ENCODE peak calls at places on chromosomes 7 and 10, in five cellular contexts. A is MM.1S, W is IMR-90, J is Calu3, S is osteocyte. O is an unnamed sample.

GRCh38 chr10:112811741-112812551 is 138.1 kb upstream of the TCF7L2 start:
- DNase-seq in J (peak), W (peak), S (no peak), A (no peak), O (peak)

GRCh38 chr10:113021268-113022028 is 71.4 kb downstream of the TCF7L2 start:
- DNase-seq in A (no peak), S (no peak), W (no peak), J (no peak), O (no peak)

GRCh38 chr7:21106296-21106732 is 319.6 kb upstream of the SP8 start:
- DNase-seq in W (no peak), S (no peak), A (no peak), J (no peak), O (no peak)

GRCh38 chr7:97203957-97204356 is 86.5 kb downstream of the SDHAF3 start:
- DNase-seq in W (no peak), A (no peak), J (no peak), S (no peak), O (no peak)

GRCh38 chr10:70909326-70909935 is 21.1 kb upstream of the PCBD1 start:
- DNase-seq in A (no peak), J (no peak), W (no peak), S (no peak), O (no peak)

GRCh38 chr7:136198168-136198567 is 221.0 kb upstream of the MTPN start:
- DNase-seq in J (no peak), S (no peak), A (no peak), W (no peak), O (no peak)

GRCh38 chr10:132035476-132035875 is 30.3 kb upstream of the JAKMIP3 start:
- DNase-seq in S (no peak), A (no peak), W (no peak), J (no peak), O (no peak)

GRCh38 chr10:119409385-119409784 is 133.1 kb downstream of the RGS10 start:
- DNase-seq in J (no peak), S (no peak), W (no peak), A (no peak), O (no peak)

GRCh38 chr7:134422646-134423045 is 36.3 kb downstream of the AKR1B1 start:
- DNase-seq in A (no peak), J (no peak), S (no peak), W (no peak), O (no peak)

GRCh38 chr7:31058122-31058521 is 6.0 kb downstream of the ADCYAP1R1 start:
- DNase-seq in A (no peak), S (no peak), J (peak), W (peak), O (no peak)

GRCh38 chr7:82291931-82292330 is 151.6 kb downstream of the CACNA2D1 start:
- DNase-seq in W (no peak), J (peak), S (no peak), A (no peak), O (no peak)

GRCh38 chr7:43467406-43467805 is 115.5 kb upstream of the STK17A start:
- DNase-seq in S (no peak), W (peak), A (no peak), J (no peak), O (no peak)

GRCh38 chr10:124063736-124064135 is 29.7 kb downstream of the CHST15 start:
- DNase-seq in A (peak), J (no peak), S (no peak), W (peak), O (no peak)

GRCh38 chr7:138610671-138611170 is 90.4 kb downstream of the SVOPL start:
- DNase-seq in W (no peak), S (no peak), J (no peak), A (no peak), O (no peak)

GRCh38 chr10:110919349-110919931 is at the start of gene SHOC2:
- DNase-seq in J (peak), A (peak), S (peak), W (no peak), O (peak)

GRCh38 chr7:97513326-97513725 is 218.6 kb upstream of the TAC1 start:
- DNase-seq in S (no peak), J (no peak), W (no peak), A (no peak), O (no peak)

GRCh38 chr10:74145133-74145532 is 5.5 kb downstream of the AP3M1 start:
- DNase-seq in S (no peak), A (no peak), J (no peak), W (peak), O (no peak)

GRCh38 chr10:11448545-11449244 is 162.8 kb downstream of the USP6NL start:
- DNase-seq in A (peak), J (no peak), W (no peak), S (peak), O (peak)

GRCh38 chr10:89301721-89302445 is at the start of gene IFIT2:
- DNase-seq in S (no peak), J (no peak), A (peak), W (peak), O (no peak)

GRCh38 chr10:60570941-60571340 is 181.3 kb upstream of the ANK3 start:
- DNase-seq in A (no peak), W (no peak), J (no peak), S (no peak), O (no peak)

GRCh38 chr10:60573342-60573741 is 183.7 kb upstream of the ANK3 start:
- DNase-seq in W (no peak), A (peak), S (no peak), J (no peak), O (no peak)

GRCh38 chr10:60570272-60570865 is 180.7 kb upstream of the ANK3 start:
- DNase-seq in S (no peak), W (no peak), J (no peak), A (no peak), O (no peak)

GRCh38 chr10:60574388-60574787 is 184.7 kb upstream of the ANK3 start:
- DNase-seq in W (no peak), A (no peak), J (no peak), S (no peak), O (no peak)

DNA sequence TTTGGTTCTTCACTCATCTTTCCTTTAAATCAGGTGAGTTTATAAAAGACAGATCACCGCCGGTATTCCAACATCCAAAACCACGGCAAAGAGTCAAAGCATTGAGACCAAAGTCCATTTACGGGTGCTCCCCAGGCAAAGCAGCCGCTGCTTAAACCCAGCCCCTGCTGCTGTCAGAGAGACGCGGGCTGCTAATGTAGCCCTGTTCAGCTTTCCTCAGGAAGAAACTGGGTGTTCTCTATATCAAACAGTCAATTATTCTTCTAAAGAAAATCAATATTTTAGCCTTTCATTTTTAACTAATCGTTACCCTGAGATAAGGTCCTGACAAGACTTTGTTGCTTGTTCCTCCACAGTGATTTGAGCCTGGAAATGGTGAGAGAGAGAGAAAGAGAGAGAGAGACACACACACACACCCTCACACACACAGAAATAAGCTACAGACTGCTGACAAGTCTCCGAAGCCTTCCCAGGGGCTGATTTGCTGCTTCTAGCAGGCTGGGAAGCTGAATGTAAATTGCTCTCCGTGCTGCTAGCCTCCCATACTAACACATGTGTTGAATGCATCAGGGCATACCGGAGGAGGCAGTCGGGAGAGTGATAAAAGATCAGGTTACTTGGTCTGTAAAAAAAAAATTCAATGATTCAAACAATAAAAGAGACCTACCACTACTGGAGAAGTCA is 183.0 kb upstream of the ANK3 start:
- DNase-seq in A (peak), W (peak), J (peak), S (no peak), O (no peak)
- TF ChIP-seq CTCF in A (no peak), W (no peak), J (no peak), S (no peak), O (no peak)

GRCh38 chr10:84263716-84264115 is 18.9 kb downstream of the RGR start:
- DNase-seq in W (no peak), S (peak), A (no peak), J (no peak), O (no peak)

GRCh38 chr10:84261236-84261635 is 16.4 kb downstream of the RGR start:
- DNase-seq in J (no peak), A (no peak), W (no peak), S (peak), O (no peak)

GRCh38 chr10:84265378-84265777 is 20.5 kb downstream of the RGR start:
- DNase-seq in S (peak), A (no peak), J (no peak), W (no peak), O (no peak)

GRCh38 chr10:84264611-84265141 is 19.8 kb downstream of the RGR start:
- DNase-seq in S (peak), J (peak), W (peak), A (peak), O (no peak)

DNA sequence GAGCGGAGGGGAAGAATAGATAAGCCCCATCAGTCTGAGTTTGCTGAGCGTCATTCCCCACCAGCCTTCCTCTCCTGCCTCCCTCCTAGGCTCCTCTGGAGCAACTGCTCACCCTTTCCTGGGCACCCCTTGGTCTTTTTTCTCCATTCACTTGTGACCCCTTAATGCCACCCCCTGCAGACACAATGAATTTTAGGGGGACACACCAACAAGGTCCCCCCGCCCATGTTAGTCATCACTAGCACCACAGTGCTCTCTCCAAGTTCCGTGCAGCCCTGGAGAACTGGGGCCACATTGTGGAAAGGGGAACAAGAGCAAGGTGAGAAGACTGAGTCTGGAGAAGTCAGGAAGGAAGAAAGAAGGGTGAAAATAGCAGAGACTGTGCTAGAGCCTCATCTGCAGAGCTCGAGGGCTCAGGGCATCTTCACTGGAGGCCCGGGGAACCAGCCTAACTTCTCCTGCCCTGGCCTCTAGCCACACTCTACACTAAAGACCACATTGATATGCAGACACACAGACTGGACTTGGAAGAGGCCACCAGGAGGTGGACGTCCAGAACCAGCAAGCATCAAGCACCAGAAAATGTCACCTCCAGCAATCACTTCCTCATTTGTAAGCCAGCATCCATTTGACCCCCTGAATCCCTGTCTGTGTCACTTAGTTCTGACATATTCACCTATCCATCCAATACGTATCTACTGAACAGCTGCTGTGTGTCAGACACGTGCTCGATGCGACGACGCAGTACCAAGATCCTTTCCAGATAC is 17.5 kb downstream of the RGR start:
- DNase-seq in J (no peak), A (no peak), W (no peak), S (peak), O (no peak)
- TF ChIP-seq CTCF in J (no peak), A (no peak), W (no peak), S (no peak), O (no peak)

GRCh38 chr7:154744226-154744860 is 258.6 kb downstream of the PAXIP1 start:
- DNase-seq in S (no peak), J (peak), W (no peak), A (peak), O (no peak)
- TF ChIP-seq CTCF in S (peak), J (peak), W (peak), A (peak), O (no peak)

GRCh38 chr7:15016315-15016667 is 113.7 kb upstream of the DGKB start:
- DNase-seq in A (no peak), J (no peak), W (no peak), S (no peak), O (no peak)
- TF ChIP-seq CTCF in A (no peak), J (no peak), W (no peak), S (no peak), O (no peak)

GRCh38 chr7:151167197-151167911 is at the start of gene GBX1:
- DNase-seq in A (no peak), J (peak), S (no peak), W (no peak), O (no peak)
- TF ChIP-seq CTCF in A (no peak), J (no peak), S (no peak), W (peak), O (no peak)

O was measured in coronary artery.